ENCODE peak calls at places on chromosomes 16 and 17, in ten cellular contexts. One of them, this sample, is unnamed.

GRCh38 chr16:68778551-68779231 is 41.6 kb downstream of the CDH1 start:
- DNase-seq in upper lobe of left lung: peak; percentile 76
- DNase-seq in IMR-90: no peak
- DNase-seq in breast epithelium: peak; percentile 78
- DNase-seq in endothelial cell of umbilical vein: no peak
- DNase-seq in ovary: no peak
- DNase-seq in right lobe of liver: peak; percentile 50
- DNase-seq in tibial nerve: no peak
- DNase-seq in transverse colon: peak; percentile 32
- DNase-seq in HCT116: no peak
- DNase-seq in this sample: no peak

GRCh38 chr17:73536700-73537680 is 107.3 kb downstream of the SDK2 start:
- DNase-seq in tibial nerve: no peak
- DNase-seq in upper lobe of left lung: no peak
- DNase-seq in HCT116: no peak
- DNase-seq in endothelial cell of umbilical vein: no peak
- DNase-seq in right lobe of liver: no peak
- DNase-seq in IMR-90: no peak
- DNase-seq in breast epithelium: no peak
- DNase-seq in transverse colon: no peak
- DNase-seq in ovary: no peak
- DNase-seq in this sample: no peak

GRCh38 chr17:74566132-74566753 is 1.1 kb downstream of the CD300H start:
- DNase-seq in upper lobe of left lung: peak; percentile 42
- DNase-seq in ovary: no peak
- DNase-seq in IMR-90: no peak
- DNase-seq in right lobe of liver: no peak
- DNase-seq in HCT116: peak; percentile 57
- DNase-seq in transverse colon: peak; percentile 39
- DNase-seq in tibial nerve: no peak
- DNase-seq in endothelial cell of umbilical vein: peak; percentile 5
- DNase-seq in breast epithelium: no peak
- DNase-seq in this sample: peak; percentile 22

GRCh38 chr17:77392376-77393273 is 251.9 kb downstream of the SEC14L1 start:
- DNase-seq in tibial nerve: no peak
- DNase-seq in endothelial cell of umbilical vein: no peak
- DNase-seq in HCT116: no peak
- DNase-seq in transverse colon: peak; percentile 68
- DNase-seq in IMR-90: no peak
- DNase-seq in upper lobe of left lung: no peak
- DNase-seq in right lobe of liver: peak; percentile 90
- DNase-seq in breast epithelium: no peak
- DNase-seq in ovary: peak; percentile 80
- DNase-seq in this sample: peak; percentile 84

GRCh38 chr17:41917957-41918391 is 777 bp downstream of the ACLY start:
- DNase-seq in tibial nerve: peak; percentile 33
- DNase-seq in upper lobe of left lung: peak; percentile 69
- DNase-seq in IMR-90: peak; percentile 31
- DNase-seq in HCT116: no peak
- DNase-seq in endothelial cell of umbilical vein: peak; percentile 57
- DNase-seq in right lobe of liver: peak; percentile 78
- DNase-seq in breast epithelium: peak; percentile 26
- DNase-seq in ovary: peak; percentile 76
- DNase-seq in transverse colon: peak; percentile 71
- DNase-seq in this sample: no peak

GRCh38 chr17:9907883-9908648 is 3.0 kb upstream of the RCVRN start:
- DNase-seq in right lobe of liver: no peak
- DNase-seq in HCT116: no peak
- DNase-seq in ovary: no peak
- DNase-seq in breast epithelium: no peak
- DNase-seq in upper lobe of left lung: no peak
- DNase-seq in endothelial cell of umbilical vein: no peak
- DNase-seq in IMR-90: peak; percentile 73
- DNase-seq in transverse colon: no peak
- DNase-seq in tibial nerve: peak; percentile 45
- DNase-seq in this sample: no peak

GRCh38 chr16:86531641-86532525 is 21.6 kb downstream of the FOXF1 start:
- DNase-seq in breast epithelium: no peak
- DNase-seq in endothelial cell of umbilical vein: no peak
- DNase-seq in HCT116: no peak
- DNase-seq in ovary: peak; percentile 53
- DNase-seq in upper lobe of left lung: no peak
- DNase-seq in IMR-90: no peak
- DNase-seq in tibial nerve: no peak
- DNase-seq in right lobe of liver: peak; percentile 13
- DNase-seq in transverse colon: no peak
- DNase-seq in this sample: no peak

GRCh38 chr16:2983706-2984136 is 3.5 kb upstream of the PKMYT1 start:
- DNase-seq in HCT116: peak; percentile 61
- DNase-seq in breast epithelium: peak; percentile 69
- DNase-seq in endothelial cell of umbilical vein: peak; percentile 76
- DNase-seq in ovary: peak; percentile 86
- DNase-seq in transverse colon: peak; percentile 89
- DNase-seq in IMR-90: peak; percentile 69
- DNase-seq in tibial nerve: peak; percentile 79
- DNase-seq in upper lobe of left lung: peak; percentile 88
- DNase-seq in right lobe of liver: peak; percentile 79
- DNase-seq in this sample: peak; percentile 90

GRCh38 chr17:10512856-10513255 is 5.5 kb downstream of the MYH1 start:
- DNase-seq in transverse colon: no peak
- DNase-seq in tibial nerve: no peak
- DNase-seq in endothelial cell of umbilical vein: no peak
- DNase-seq in upper lobe of left lung: no peak
- DNase-seq in breast epithelium: no peak
- DNase-seq in HCT116: no peak
- DNase-seq in right lobe of liver: no peak
- DNase-seq in IMR-90: no peak
- DNase-seq in ovary: no peak
- DNase-seq in this sample: no peak

DNA sequence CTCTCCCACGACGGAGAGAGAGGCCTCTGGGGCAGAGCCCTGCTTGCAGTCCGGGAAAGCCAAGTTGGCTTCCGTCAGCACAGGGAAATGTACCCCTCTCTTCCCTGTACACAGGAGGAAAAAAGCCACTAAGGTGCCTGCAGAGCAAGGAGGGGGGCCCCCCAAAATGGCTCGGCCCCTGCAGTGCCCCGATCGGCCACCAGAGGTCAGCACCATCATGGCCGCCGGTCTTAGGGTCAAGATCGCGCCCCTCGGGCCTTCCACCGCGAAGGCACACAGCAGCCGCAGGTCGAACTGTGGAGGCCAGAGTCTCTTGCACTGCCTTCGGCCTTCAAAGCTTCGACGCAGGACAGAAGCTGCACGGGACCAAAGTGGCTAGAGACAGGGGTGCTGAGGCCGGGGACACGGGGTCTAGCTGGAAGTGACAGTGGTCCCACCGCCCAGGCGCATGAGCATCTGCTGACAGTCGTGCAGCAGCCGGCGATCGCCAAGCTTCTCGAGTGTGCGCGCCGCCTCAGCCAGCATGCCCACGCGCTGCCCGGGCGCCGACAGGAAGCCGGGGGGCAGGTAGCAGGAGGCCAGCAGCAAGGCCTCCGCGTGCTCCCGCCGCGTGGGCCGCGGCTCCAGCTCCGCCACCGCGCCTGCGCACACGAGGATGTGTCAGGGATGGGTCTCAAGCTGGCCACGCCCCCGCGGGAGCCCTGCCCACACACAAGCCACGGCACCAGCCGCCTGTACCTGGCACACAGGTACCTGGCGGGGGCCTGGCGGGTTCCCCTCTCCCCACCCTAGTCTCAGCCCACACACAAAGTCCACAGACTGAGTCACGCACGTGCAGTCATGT is 24.4 kb downstream of the SREBF1 start:
- DNase-seq in upper lobe of left lung: peak; percentile 82
- DNase-seq in ovary: peak; percentile 91
- DNase-seq in right lobe of liver: peak; percentile 79
- DNase-seq in transverse colon: peak; percentile 74
- DNase-seq in tibial nerve: peak; percentile 69
- DNase-seq in IMR-90: peak; percentile 41
- DNase-seq in endothelial cell of umbilical vein: peak; percentile 68
- DNase-seq in breast epithelium: peak; percentile 69
- DNase-seq in HCT116: no peak
- DNase-seq in this sample: peak; percentile 84
- TF ChIP-seq POLR2A in upper lobe of left lung: no peak
- TF ChIP-seq POLR2A in ovary: no peak
- TF ChIP-seq POLR2A in right lobe of liver: peak; percentile 25
- TF ChIP-seq POLR2A in transverse colon: no peak
- TF ChIP-seq POLR2A in tibial nerve: no peak
- TF ChIP-seq POLR2A in IMR-90: no peak
- TF ChIP-seq POLR2A in endothelial cell of umbilical vein: no peak
- TF ChIP-seq POLR2A in breast epithelium: no peak
- TF ChIP-seq POLR2A in HCT116: no peak
- TF ChIP-seq POLR2A in this sample: no peak

GRCh38 chr16:15864939-15865338 is 8.1 kb upstream of the MYH11 start:
- DNase-seq in ovary: no peak
- DNase-seq in endothelial cell of umbilical vein: no peak
- DNase-seq in IMR-90: peak; percentile 31
- DNase-seq in HCT116: no peak
- DNase-seq in right lobe of liver: no peak
- DNase-seq in transverse colon: no peak
- DNase-seq in breast epithelium: no peak
- DNase-seq in tibial nerve: no peak
- DNase-seq in upper lobe of left lung: no peak
- DNase-seq in this sample: no peak

GRCh38 chr16:15861996-15862395 is 5.2 kb upstream of the MYH11 start:
- DNase-seq in tibial nerve: no peak
- DNase-seq in IMR-90: no peak
- DNase-seq in ovary: no peak
- DNase-seq in breast epithelium: no peak
- DNase-seq in transverse colon: no peak
- DNase-seq in upper lobe of left lung: no peak
- DNase-seq in right lobe of liver: no peak
- DNase-seq in HCT116: no peak
- DNase-seq in endothelial cell of umbilical vein: no peak
- DNase-seq in this sample: peak; percentile 9

GRCh38 chr16:15865742-15866141 is 8.9 kb upstream of the MYH11 start:
- DNase-seq in HCT116: no peak
- DNase-seq in ovary: no peak
- DNase-seq in right lobe of liver: no peak
- DNase-seq in tibial nerve: no peak
- DNase-seq in IMR-90: peak; percentile 73
- DNase-seq in transverse colon: no peak
- DNase-seq in upper lobe of left lung: no peak
- DNase-seq in endothelial cell of umbilical vein: no peak
- DNase-seq in breast epithelium: no peak
- DNase-seq in this sample: no peak

DNA sequence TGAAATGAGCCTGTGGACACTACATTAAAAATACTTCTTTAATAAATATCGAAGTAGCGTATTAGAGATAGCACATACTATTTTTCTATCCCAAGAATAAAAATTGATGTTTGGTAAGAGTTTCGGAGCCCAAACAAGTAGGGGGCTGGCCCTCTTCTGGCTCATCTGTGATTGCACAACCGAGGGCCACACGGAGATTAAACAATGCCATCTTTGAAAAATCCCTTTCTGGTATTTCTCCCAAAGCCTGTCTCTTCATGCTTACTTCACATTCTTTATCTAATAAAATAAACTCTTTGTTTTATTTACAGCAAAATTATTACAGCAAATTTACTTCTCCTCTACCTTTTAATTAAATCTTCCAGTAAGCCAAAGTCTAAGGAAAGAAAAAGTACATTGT is 9.6 kb upstream of the MYH11 start:
- DNase-seq in HCT116: no peak
- DNase-seq in ovary: no peak
- DNase-seq in right lobe of liver: no peak
- DNase-seq in endothelial cell of umbilical vein: no peak
- DNase-seq in tibial nerve: no peak
- DNase-seq in IMR-90: peak; percentile 29
- DNase-seq in breast epithelium: peak; percentile 62
- DNase-seq in transverse colon: no peak
- DNase-seq in upper lobe of left lung: no peak
- DNase-seq in this sample: no peak
- H3K36me3 ChIP-seq in HCT116: peaks cover 31% of the 10 kb centered on the region
- H3K36me3 ChIP-seq in ovary: no peaks in the 10 kb centered on the region
- H3K36me3 ChIP-seq in right lobe of liver: peaks cover 39% of the 10 kb centered on the region
- H3K36me3 ChIP-seq in endothelial cell of umbilical vein: peaks cover 5% of the 10 kb centered on the region
- H3K36me3 ChIP-seq in tibial nerve: peaks cover 48% of the 10 kb centered on the region
- H3K36me3 ChIP-seq in IMR-90: peaks cover 9% of the 10 kb centered on the region
- H3K36me3 ChIP-seq in breast epithelium: no peaks in the 10 kb centered on the region
- H3K36me3 ChIP-seq in transverse colon: peaks cover 23% of the 10 kb centered on the region
- H3K36me3 ChIP-seq in upper lobe of left lung: peaks cover 6% of the 10 kb centered on the region
- H3K36me3 ChIP-seq in this sample: no peaks in the 10 kb centered on the region

DNA sequence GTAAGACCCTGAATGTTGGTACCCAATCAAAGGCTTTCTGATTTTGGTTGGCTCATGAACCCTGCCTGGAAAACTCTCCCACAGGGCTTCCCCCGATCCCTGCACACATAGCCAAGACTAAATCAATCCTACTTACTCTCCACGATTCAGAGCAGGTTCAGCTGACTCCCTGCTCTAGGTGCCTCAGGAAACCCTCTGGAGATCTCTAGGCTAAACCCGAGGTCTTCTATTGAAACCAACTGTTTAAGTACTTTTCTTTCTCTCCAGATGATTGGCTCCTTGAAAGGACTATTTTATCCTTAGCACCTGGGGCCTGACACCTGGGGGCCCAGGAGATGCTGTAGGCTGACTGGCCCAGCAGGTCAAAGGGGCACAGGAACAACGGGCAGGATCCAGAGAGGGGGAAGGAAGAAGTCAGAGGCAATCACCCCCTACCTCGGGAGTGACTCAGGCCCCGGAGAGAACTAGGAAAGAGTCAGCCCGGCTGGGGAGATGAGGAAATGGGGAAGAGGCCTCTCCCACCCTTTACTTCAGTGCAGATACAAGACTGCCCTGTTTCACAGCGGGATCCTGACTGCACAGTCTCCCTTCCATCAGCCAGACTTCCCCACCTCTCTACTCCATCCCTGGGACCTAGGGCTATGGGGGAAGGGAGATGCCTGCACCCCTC is 2.0 kb downstream of the TBC1D10B start:
- DNase-seq in IMR-90: peak; percentile 59
- DNase-seq in HCT116: no peak
- DNase-seq in breast epithelium: no peak
- DNase-seq in ovary: no peak
- DNase-seq in right lobe of liver: no peak
- DNase-seq in endothelial cell of umbilical vein: peak; percentile 48
- DNase-seq in tibial nerve: no peak
- DNase-seq in transverse colon: no peak
- DNase-seq in upper lobe of left lung: peak; percentile 76
- DNase-seq in this sample: no peak
- TF ChIP-seq POLR2A in IMR-90: peak; percentile 57
- TF ChIP-seq POLR2A in HCT116: no peak
- TF ChIP-seq POLR2A in breast epithelium: no peak
- TF ChIP-seq POLR2A in ovary: no peak
- TF ChIP-seq POLR2A in right lobe of liver: no peak
- TF ChIP-seq POLR2A in endothelial cell of umbilical vein: no peak
- TF ChIP-seq POLR2A in tibial nerve: no peak
- TF ChIP-seq POLR2A in transverse colon: peak; percentile 13
- TF ChIP-seq POLR2A in upper lobe of left lung: peak; percentile 43
- TF ChIP-seq POLR2A in this sample: no peak

DNA sequence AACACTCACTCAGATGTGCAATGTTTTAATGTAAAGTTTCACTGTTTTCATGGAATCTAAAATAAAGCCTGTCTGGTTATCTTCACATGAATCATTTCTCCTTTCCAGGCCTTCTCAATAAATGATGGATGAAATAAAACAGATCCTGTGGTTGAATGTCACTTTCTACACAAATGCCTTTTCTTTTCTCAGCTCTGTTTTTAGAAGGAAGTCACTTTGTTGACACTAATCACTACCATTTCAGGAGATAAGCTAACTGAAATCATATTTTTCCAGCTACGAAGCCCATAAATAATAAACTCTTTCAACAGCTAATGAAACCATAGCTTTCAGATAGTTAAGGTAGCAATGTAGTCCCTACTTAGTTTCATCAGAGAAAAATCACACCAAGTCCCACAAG is 17.9 kb downstream of the NME2 start:
- DNase-seq in IMR-90: no peak
- DNase-seq in HCT116: no peak
- DNase-seq in upper lobe of left lung: no peak
- DNase-seq in breast epithelium: no peak
- DNase-seq in endothelial cell of umbilical vein: peak; percentile 81
- DNase-seq in ovary: no peak
- DNase-seq in right lobe of liver: no peak
- DNase-seq in transverse colon: no peak
- DNase-seq in tibial nerve: no peak
- DNase-seq in this sample: no peak
- H3K36me3 ChIP-seq in IMR-90: peaks cover 12% of the 10 kb centered on the region
- H3K36me3 ChIP-seq in HCT116: peaks cover 41% of the 10 kb centered on the region
- H3K36me3 ChIP-seq in upper lobe of left lung: peaks cover 10% of the 10 kb centered on the region
- H3K36me3 ChIP-seq in breast epithelium: no peaks in the 10 kb centered on the region
- H3K36me3 ChIP-seq in endothelial cell of umbilical vein: peaks cover 3% of the 10 kb centered on the region
- H3K36me3 ChIP-seq in ovary: no peaks in the 10 kb centered on the region
- H3K36me3 ChIP-seq in right lobe of liver: peaks cover 44% of the 10 kb centered on the region
- H3K36me3 ChIP-seq in transverse colon: peaks cover 14% of the 10 kb centered on the region
- H3K36me3 ChIP-seq in tibial nerve: peaks cover 62% of the 10 kb centered on the region
- H3K36me3 ChIP-seq in this sample: peaks cover 43% of the 10 kb centered on the region